ENCODE peak calls at places on chromosomes 3 and 15, in five cellular contexts. U is pancreas, A is endothelial cell, J is psoas muscle, K is thyroid gland. Q is an unnamed sample.

GRCh38 chr3:36992806-36993325 is at the start of gene EPM2AIP1:
- DNase-seq in A (peak; percentile 76), J (peak; percentile 96), K (peak; percentile 100), U (peak; percentile 95), Q (peak; percentile 100)

GRCh38 chr15:44163370-44163769 is 31.7 kb downstream of the FRMD5 start:
- DNase-seq in J (no peak), A (no peak), K (no peak), U (no peak), Q (no peak)

GRCh38 chr3:196518999-196519737 is 4.0 kb upstream of the SMCO1 start:
- DNase-seq in K (peak; percentile 24), A (peak; percentile 24), U (no peak), J (peak; percentile 53), Q (no peak)

GRCh38 chr3:12708584-12709192 is 44.8 kb upstream of the RAF1 start:
- DNase-seq in J (peak; percentile 56), A (no peak), K (peak; percentile 43), U (no peak), Q (no peak)

GRCh38 chr3:4633078-4634004 is 140.2 kb downstream of the ITPR1 start:
- DNase-seq in A (peak; percentile 12), K (no peak), J (no peak), U (no peak), Q (no peak)

GRCh38 chr3:177521305-177521704 is 324.0 kb upstream of the TBL1XR1 start:
- DNase-seq in J (no peak), K (peak; percentile 98), A (no peak), U (peak; percentile 72), Q (no peak)

GRCh38 chr3:68919000-68919399 is 13.3 kb downstream of the TAFA4 start:
- DNase-seq in A (peak; percentile 42), J (no peak), K (no peak), U (no peak), Q (no peak)

GRCh38 chr15:25527118-25527517 is 88.3 kb upstream of the UBE3A start:
- DNase-seq in K (no peak), J (no peak), A (no peak), U (no peak), Q (no peak)

GRCh38 chr15:90529369-90530249 is at the start of gene CRTC3:
- DNase-seq in U (peak; percentile 61), A (peak; percentile 53), K (peak; percentile 61), J (peak; percentile 60), Q (peak; percentile 46)

GRCh38 chr3:173993299-173993698 is 595.8 kb downstream of the NLGN1 start:
- DNase-seq in J (no peak), A (no peak), U (no peak), K (no peak), Q (no peak)

GRCh38 chr3:184582583-184582982 is 21.0 kb downstream of the EPHB3 start:
- DNase-seq in K (peak; percentile 41), J (no peak), A (no peak), U (peak; percentile 19), Q (no peak)

GRCh38 chr3:10581251-10581650 is 75.9 kb upstream of the ATP2B2 start:
- DNase-seq in J (no peak), K (no peak), A (no peak), U (no peak), Q (no peak)

GRCh38 chr3:197306374-197307086 is 8.1 kb upstream of the DLG1 start:
- DNase-seq in J (no peak), K (no peak), U (no peak), A (no peak), Q (no peak)

GRCh38 chr15:57160823-57161560 is 215.3 kb upstream of the CGNL1 start:
- DNase-seq in A (no peak), U (no peak), J (no peak), K (no peak), Q (no peak)

GRCh38 chr3:191336833-191337232 is 6.5 kb upstream of the UTS2B start:
- DNase-seq in K (no peak), J (no peak), U (no peak), A (no peak), Q (no peak)

GRCh38 chr3:4835616-4836043 is 143.6 kb upstream of the BHLHE40 start:
- DNase-seq in U (no peak), J (no peak), A (no peak), K (no peak), Q (no peak)

GRCh38 chr3:140429791-140430190 is 248.1 kb upstream of the TRIM42 start:
- DNase-seq in U (no peak), J (no peak), A (no peak), K (no peak), Q (no peak)

GRCh38 chr15:98713585-98714001 is 65.3 kb downstream of the IGF1R start:
- DNase-seq in K (peak; percentile 40), U (no peak), J (no peak), A (peak; percentile 17), Q (no peak)

GRCh38 chr15:95601525-95601924 is 729.0 kb upstream of the NR2F2 start:
- DNase-seq in U (no peak), K (no peak), J (no peak), A (no peak), Q (no peak)

GRCh38 chr3:37964716-37965115 is 25.9 kb upstream of the VILL start:
- DNase-seq in A (no peak), J (no peak), K (no peak), U (no peak), Q (no peak)

GRCh38 chr3:96863129-96863740 is 48.8 kb downstream of the EPHA6 start:
- DNase-seq in J (no peak), A (peak; percentile 41), K (peak; percentile 45), U (no peak), Q (no peak)

GRCh38 chr3:160949460-160949859 is 155.7 kb downstream of the B3GALNT1 start:
- DNase-seq in A (no peak), U (no peak), J (no peak), K (no peak), Q (no peak)

GRCh38 chr3:106401666-106402319 is 533.0 kb upstream of the CBLB start:
- DNase-seq in U (no peak), J (no peak), K (no peak), A (no peak), Q (no peak)

GRCh38 chr3:19645093-19645492 is 288.9 kb downstream of the EFHB start:
- DNase-seq in J (no peak), A (no peak), K (no peak), U (no peak), Q (no peak)

GRCh38 chr3:11047500-11047899 is 55.0 kb downstream of the SLC6A1 start:
- DNase-seq in A (no peak), U (no peak), K (no peak), J (no peak), Q (no peak)

GRCh38 chr3:195043612-195044144 is 227.3 kb downstream of the XXYLT1 start:
- DNase-seq in U (no peak), K (no peak), A (no peak), J (no peak), Q (no peak)

GRCh38 chr3:159605776-159606175 is 382.9 kb upstream of the IL12A start:
- DNase-seq in J (no peak), K (peak; percentile 37), U (no peak), A (no peak), Q (no peak)

DNA sequence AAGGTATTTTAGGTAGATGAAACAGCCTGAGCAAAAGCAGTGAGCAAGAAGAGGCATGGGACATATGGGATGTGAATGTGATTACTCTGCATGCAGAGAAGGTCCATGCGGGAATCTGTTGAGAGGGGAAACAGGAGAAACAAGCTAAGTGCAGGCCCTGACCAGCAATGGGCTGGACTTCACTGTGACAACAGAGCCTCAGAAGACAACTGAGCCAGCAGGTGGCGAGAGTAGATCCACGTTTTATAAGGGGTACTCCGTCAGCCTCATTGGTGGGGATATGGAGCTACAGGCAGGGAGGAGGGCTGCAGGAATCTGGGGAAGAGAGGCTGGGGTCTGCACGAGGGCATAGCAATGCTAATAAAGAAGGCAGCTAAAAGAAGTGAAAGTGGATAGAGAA is 405.9 kb upstream of the LMCD1 start:
- DNase-seq in A (peak; percentile 38), J (no peak), K (no peak), U (no peak), Q (no peak)
- TF ChIP-seq CTCF in A (no peak), J (peak; percentile 16), K (no peak), U (no peak), Q (no peak)

GRCh38 chr3:8766148-8766547 is 3.3 kb downstream of the OXTR start:
- DNase-seq in K (no peak), A (no peak), U (no peak), J (no peak), Q (no peak)

GRCh38 chr3:8769088-8769822 is at the start of gene OXTR:
- DNase-seq in U (peak; percentile 53), K (peak; percentile 36), J (peak; percentile 57), A (peak; percentile 88), Q (no peak)

GRCh38 chr3:8768364-8769087 is 887 bp downstream of the OXTR start:
- DNase-seq in A (no peak), J (no peak), K (no peak), U (no peak), Q (no peak)

GRCh38 chr3:8767181-8767666 is 2.2 kb downstream of the OXTR start:
- DNase-seq in J (no peak), A (no peak), U (no peak), K (no peak), Q (no peak)

DNA sequence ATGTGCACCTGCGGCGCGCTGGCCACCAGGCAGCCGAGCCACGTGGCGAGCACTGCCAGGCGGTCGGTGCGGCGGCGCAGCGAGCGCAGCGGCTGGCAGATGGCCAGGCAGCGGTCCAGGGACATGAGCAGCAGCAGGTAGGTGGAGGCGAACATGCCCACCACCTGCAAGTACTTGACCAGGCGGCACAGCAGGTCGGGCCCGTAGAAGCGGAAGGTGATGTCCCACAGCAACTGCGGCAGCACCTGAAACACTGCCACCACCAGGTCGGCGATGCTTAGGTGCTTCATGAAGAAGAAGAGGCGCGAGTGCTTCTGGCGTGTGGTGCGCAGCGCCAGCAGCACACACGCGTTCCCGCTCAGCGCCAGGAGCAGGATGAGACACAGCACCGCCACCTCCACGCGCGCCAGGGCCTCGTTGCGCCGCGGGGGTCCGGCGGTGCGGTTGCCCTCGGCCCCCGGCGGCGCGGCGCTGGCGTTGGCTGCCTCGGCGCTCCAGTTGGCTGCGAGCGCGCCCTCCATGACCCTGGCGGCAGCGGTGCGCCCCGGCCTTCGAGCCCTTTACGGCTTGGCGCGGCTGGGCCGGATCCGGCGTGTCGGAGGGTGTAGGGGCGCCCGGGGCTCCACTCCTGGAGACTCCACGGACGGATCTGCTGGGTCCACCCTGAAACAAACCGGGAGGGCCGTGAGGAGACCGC is 1.6 kb downstream of the OXTR start:
- DNase-seq in U (peak; percentile 47), J (no peak), K (peak; percentile 25), A (peak; percentile 46), Q (no peak)
- TF ChIP-seq CTCF in U (no peak), J (no peak), K (no peak), A (peak; percentile 23), Q (no peak)

GRCh38 chr15:41695750-41696436 is 35.7 kb downstream of the MGA start:
- DNase-seq in J (no peak), K (no peak), U (no peak), A (peak; percentile 5), Q (peak; percentile 59)
- TF ChIP-seq CTCF in J (no peak), K (no peak), U (no peak), A (no peak), Q (peak; percentile 64)

DNA sequence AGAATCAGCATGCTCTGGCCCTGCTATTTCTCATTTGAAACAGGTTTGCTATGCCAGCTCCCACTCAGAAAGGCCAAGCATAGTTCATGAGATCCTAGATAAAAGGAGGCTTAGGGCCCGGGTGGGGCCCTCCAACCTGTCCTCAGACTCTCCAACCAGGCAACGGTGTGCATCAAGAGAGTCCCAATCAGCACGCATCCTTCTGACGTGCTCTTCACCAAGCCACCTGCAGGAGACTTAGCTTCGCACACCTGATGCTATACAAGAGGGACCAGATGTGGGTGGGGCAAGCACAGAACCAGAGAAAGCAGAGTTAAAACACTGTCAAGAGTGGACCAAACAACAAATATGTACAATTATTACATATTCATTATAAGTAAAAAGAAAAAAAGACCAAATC is 17.3 kb downstream of the STIMATE start:
- DNase-seq in A (no peak), K (no peak), J (no peak), U (no peak), Q (no peak)
- TF ChIP-seq CTCF in A (no peak), K (no peak), J (no peak), U (no peak), Q (no peak)